ENCODE peak calls at places on chromosome 22, in seven cellular contexts. M is heart left ventricle, P is mammary epithelial cell, T is fibroblast of the aortic adventitia, O is kidney epithelial cell, K is fibroblast of pulmonary artery, A is MCF 10A. G is an unnamed sample.

GRCh38 chr22:42743501-42743991 is 22.9 kb upstream of the A4GALT start:
- DNase-seq in O (no peak), P (no peak), A (peak; percentile 91), M (peak; percentile 92), K (peak; percentile 97), T (peak; percentile 99), G (no peak)

GRCh38 chr22:44664149-44664548 is 37.9 kb upstream of the PRR5 start:
- DNase-seq in K (peak; percentile 55), O (no peak), M (peak; percentile 71), A (no peak), T (no peak), P (no peak), G (no peak)

GRCh38 chr22:23862103-23862502 is 4.4 kb downstream of the SLC2A11 start:
- DNase-seq in O (no peak), P (peak; percentile 28), K (peak; percentile 71), A (peak; percentile 62), M (no peak), T (peak; percentile 63), G (no peak)

GRCh38 chr22:26364066-26365015 is 64.7 kb upstream of the ASPHD2 start:
- DNase-seq in T (peak; percentile 83), O (peak; percentile 57), M (peak; percentile 49), P (peak; percentile 64), K (peak; percentile 88), A (peak; percentile 73), G (peak; percentile 62)

GRCh38 chr22:48284671-48285070 is 1522.2 kb downstream of the TBC1D22A start:
- DNase-seq in O (no peak), M (no peak), P (no peak), K (no peak), A (no peak), T (no peak), G (no peak)

GRCh38 chr22:36433318-36434231 is 45.8 kb upstream of the MYH9 start:
- DNase-seq in M (no peak), P (no peak), A (no peak), K (no peak), T (no peak), O (no peak), G (no peak)

GRCh38 chr22:17009640-17010291 is 1.7 kb upstream of the GAB4 start:
- DNase-seq in M (no peak), A (no peak), T (no peak), O (no peak), K (no peak), P (no peak), G (no peak)

GRCh38 chr22:17739196-17739975 is 34.9 kb downstream of the BID start:
- DNase-seq in P (no peak), K (no peak), T (no peak), M (no peak), A (no peak), O (no peak), G (no peak)

GRCh38 chr22:23152238-23153114 is 7.2 kb downstream of the RAB36 start:
- DNase-seq in P (no peak), T (no peak), A (no peak), O (no peak), M (no peak), K (no peak), G (no peak)

GRCh38 chr22:25714739-25715138 is 27.2 kb upstream of the MYO18B start:
- DNase-seq in T (no peak), O (no peak), A (no peak), P (no peak), K (no peak), M (no peak), G (no peak)

GRCh38 chr22:27866136-27867091 is 52.6 kb downstream of the PITPNB start:
- DNase-seq in P (peak; percentile 76), T (peak; percentile 92), O (peak; percentile 19), A (peak; percentile 68), M (no peak), K (peak; percentile 93), G (no peak)

GRCh38 chr22:36691488-36691887 is 12.1 kb downstream of the CACNG2 start:
- DNase-seq in K (no peak), P (no peak), T (no peak), A (no peak), O (no peak), M (no peak), G (no peak)

GRCh38 chr22:42217752-42218280 is 52.6 kb downstream of the TCF20 start:
- DNase-seq in T (no peak), K (no peak), M (no peak), A (no peak), O (no peak), P (no peak), G (no peak)

GRCh38 chr22:37818397-37819099 is 4.6 kb upstream of the GALR3 start:
- DNase-seq in T (peak; percentile 38), M (peak; percentile 71), K (peak; percentile 52), O (no peak), P (peak; percentile 14), A (no peak), G (no peak)
- TF ChIP-seq CTCF in T (peak; percentile 46), M (no peak), K (peak; percentile 33), O (peak; percentile 54), P (peak; percentile 39), A (no peak), G (peak; percentile 54)

GRCh38 chr22:38570841-38571364 is 920 bp upstream of the DMC1 start:
- DNase-seq in O (no peak), P (peak; percentile 43), A (peak; percentile 39), K (peak; percentile 31), M (peak; percentile 66), T (peak; percentile 47), G (peak; percentile 22)
- TF ChIP-seq CTCF in O (peak; percentile 21), P (peak; percentile 29), A (no peak), K (peak; percentile 9), M (no peak), T (no peak), G (no peak)

DNA sequence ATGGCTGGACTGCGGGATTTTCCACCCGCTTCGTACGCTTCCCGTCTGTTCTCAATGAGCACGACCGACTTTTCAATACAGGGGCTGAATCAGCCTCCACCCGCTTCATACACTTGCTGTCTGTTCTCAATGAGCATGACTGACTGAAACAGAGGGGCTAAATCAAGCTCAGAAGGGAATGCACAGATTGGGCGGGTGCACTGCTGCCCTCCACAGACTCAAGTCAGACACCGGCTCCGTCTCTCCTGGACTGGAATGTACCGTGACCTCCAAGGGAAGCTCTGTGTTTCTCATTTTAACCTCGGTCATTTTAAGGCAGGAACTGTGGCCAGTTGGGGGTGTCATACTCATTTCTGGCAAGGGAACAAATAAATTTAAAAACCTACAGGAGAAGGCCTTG is 48.4 kb downstream of the BRD1 start:
- DNase-seq in P (no peak), O (no peak), K (no peak), A (no peak), T (no peak), M (peak; percentile 24), G (no peak)
- TF ChIP-seq CTCF in P (no peak), O (no peak), K (no peak), A (no peak), T (no peak), M (no peak), G (no peak)

GRCh38 chr22:19800761-19801244 is 40.2 kb downstream of the TBX1 start:
- DNase-seq in K (peak; percentile 32), O (no peak), T (peak; percentile 25), M (no peak), A (peak; percentile 21), P (no peak), G (peak; percentile 20)
- TF ChIP-seq CTCF in K (peak; percentile 31), O (peak; percentile 37), T (peak; percentile 34), M (no peak), A (no peak), P (peak; percentile 23), G (peak; percentile 29)

DNA sequence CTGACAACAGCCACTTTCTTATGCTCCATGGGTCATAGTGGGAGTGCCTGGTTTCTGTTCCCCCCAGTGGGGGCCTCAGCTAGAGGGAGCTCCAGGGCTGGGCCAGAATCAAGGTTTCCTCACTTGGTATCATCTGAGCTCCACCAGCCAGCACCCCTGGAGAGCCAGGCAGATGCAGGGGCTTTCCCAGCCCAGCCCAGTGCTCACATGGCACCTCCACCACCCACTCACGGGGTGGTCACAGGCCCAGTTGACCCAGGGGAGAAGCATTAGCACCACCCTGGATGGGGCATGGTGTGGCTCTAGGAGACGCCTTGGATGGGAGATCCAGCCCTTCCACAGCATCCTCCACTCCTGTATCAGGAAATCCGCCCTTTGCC is 24.1 kb upstream of the WNT7B start:
- DNase-seq in A (no peak), M (no peak), T (no peak), K (no peak), P (no peak), O (no peak), G (no peak)
- TF ChIP-seq CTCF in A (no peak), M (no peak), T (no peak), K (peak; percentile 8), P (no peak), O (no peak), G (no peak)

GRCh38 chr22:40818747-40819662 is at the start of gene SLC25A17:
- DNase-seq in T (peak; percentile 67), P (peak; percentile 83), K (peak; percentile 77), M (peak; percentile 90), A (peak; percentile 90), O (peak; percentile 35), G (peak; percentile 73)
- TF ChIP-seq CTCF in T (peak; percentile 64), P (peak; percentile 47), K (peak; percentile 53), M (peak; percentile 29), A (peak; percentile 25), O (peak; percentile 34), G (peak; percentile 56)